ENCODE peak calls at places on chromosomes 16 and 17, in four cellular contexts. E is foreskin keratinocyte, O is psoas muscle, P is OCI-LY7. Z is an unnamed sample.

GRCh38 chr17:66812571-66812970 is 22.3 kb upstream of the CACNG5 start:
- DNase-seq in E (no peak), O (no peak), P (no peak), Z (no peak)

GRCh38 chr16:78368121-78369102 is 269.0 kb downstream of the WWOX start:
- DNase-seq in E (no peak), O (no peak), P (no peak), Z (no peak)

GRCh38 chr16:50297301-50298074 is 31.1 kb downstream of the ADCY7 start:
- DNase-seq in E (no peak), O (peak), P (no peak), Z (no peak)

GRCh38 chr17:80257716-80258213 is 2.9 kb upstream of the RNF213 start:
- DNase-seq in E (no peak), O (no peak), P (no peak), Z (no peak)

GRCh38 chr16:72723781-72724180 is 324.1 kb downstream of the ZFHX3 start:
- DNase-seq in E (peak), O (no peak), P (no peak), Z (peak)

GRCh38 chr17:4604111-4604644 is 19.8 kb downstream of the SMTNL2 start:
- DNase-seq in E (peak), O (peak), P (no peak), Z (no peak)

GRCh38 chr17:47732399-47733046 is 513 bp upstream of the TBX21 start:
- DNase-seq in E (no peak), O (no peak), P (no peak), Z (no peak)

GRCh38 chr17:78529871-78530670 is 47.1 kb downstream of the DNAH17 start:
- DNase-seq in E (no peak), O (no peak), P (no peak), Z (no peak)

GRCh38 chr17:41812176-41813038 is at the start of gene FKBP10:
- DNase-seq in E (no peak), O (peak), P (peak), Z (peak)
- H3K27ac ChIP-seq in E (no peak), O (peak), P (no peak), Z (peak)

GRCh38 chr16:76226011-76226410 is 51.2 kb upstream of the CNTNAP4 start:
- DNase-seq in E (no peak), O (no peak), P (no peak), Z (no peak)

GRCh38 chr16:76228546-76229146 is 48.6 kb upstream of the CNTNAP4 start:
- DNase-seq in E (no peak), O (no peak), P (no peak), Z (no peak)

GRCh38 chr16:76222853-76223252 is 54.3 kb upstream of the CNTNAP4 start:
- DNase-seq in E (no peak), O (no peak), P (no peak), Z (no peak)

GRCh38 chr16:76222087-76222486 is 55.1 kb upstream of the CNTNAP4 start:
- DNase-seq in E (no peak), O (no peak), P (no peak), Z (no peak)

DNA sequence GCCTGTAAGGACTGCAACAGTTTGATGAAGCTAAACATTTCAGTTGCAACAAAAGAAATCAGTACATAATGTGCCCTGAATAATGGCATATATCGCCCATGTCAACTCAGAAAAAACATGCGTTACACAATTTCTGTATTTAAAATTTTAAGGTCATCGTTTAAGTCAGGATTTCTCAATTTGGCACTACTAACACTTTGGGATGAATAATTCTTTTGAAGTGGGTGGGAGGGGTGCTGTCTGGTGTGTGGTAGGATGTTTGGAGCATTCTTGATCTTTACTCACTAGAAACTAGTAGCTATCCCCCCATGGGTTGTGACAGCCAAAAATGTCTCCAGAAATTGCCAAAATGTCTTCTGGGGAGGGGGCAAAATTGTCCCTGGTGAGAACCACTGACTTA is 50.7 kb upstream of the CNTNAP4 start:
- DNase-seq in E (no peak), O (no peak), P (no peak), Z (no peak)
- H3K27ac ChIP-seq in E (no peak), O (no peak), P (no peak), Z (no peak)

GRCh38 chr16:22195695-22196558 is 10.2 kb upstream of the EEF2K start:
- DNase-seq in E (peak), O (peak), P (peak), Z (peak)

GRCh38 chr16:22195445-22195694 is 10.7 kb upstream of the EEF2K start:
- DNase-seq in E (no peak), O (no peak), P (no peak), Z (no peak)

GRCh38 chr16:22193134-22193411 is 13.0 kb upstream of the EEF2K start:
- DNase-seq in E (no peak), O (no peak), P (no peak), Z (no peak)

GRCh38 chr16:22192261-22193133 is 13.6 kb upstream of the EEF2K start:
- DNase-seq in E (no peak), O (peak), P (peak), Z (peak)

GRCh38 chr16:22194707-22195444 is 11.2 kb upstream of the EEF2K start:
- DNase-seq in E (no peak), O (no peak), P (no peak), Z (no peak)
- H3K27ac ChIP-seq in E (no peak), O (peak), P (peak), Z (peak)

GRCh38 chr17:15238064-15238463 is 27.1 kb downstream of the PMP22 start:
- DNase-seq in E (no peak), O (no peak), P (no peak), Z (no peak)
- H3K27ac ChIP-seq in E (no peak), O (no peak), P (no peak), Z (no peak)

Z was measured in RWPE1.